ENCODE peak calls at places on chromosome 7, in nine cellular contexts. One of them, this sample, is unnamed.

GRCh38 chr7:106773228-106773627 is 91.9 kb upstream of the PIK3CG start:
- DNase-seq in fibroblast of the conjunctiva: no peak
- DNase-seq in fibroblast of lung: peak
- DNase-seq in heart left ventricle: no peak
- DNase-seq in A549: peak
- DNase-seq in NCI-H460: no peak
- DNase-seq in breast epithelium: no peak
- DNase-seq in iPS DF 19.7: no peak
- DNase-seq in T-helper 9 cell: no peak
- DNase-seq in this sample: no peak

GRCh38 chr7:104196161-104196560 is 11.7 kb downstream of the ORC5 start:
- DNase-seq in fibroblast of the conjunctiva: no peak
- DNase-seq in fibroblast of lung: no peak
- DNase-seq in heart left ventricle: no peak
- DNase-seq in A549: no peak
- DNase-seq in NCI-H460: no peak
- DNase-seq in breast epithelium: no peak
- DNase-seq in iPS DF 19.7: no peak
- DNase-seq in T-helper 9 cell: no peak
- DNase-seq in this sample: no peak

GRCh38 chr7:126079151-126079550 is 1149.5 kb upstream of the POT1 start:
- DNase-seq in fibroblast of the conjunctiva: no peak
- DNase-seq in fibroblast of lung: no peak
- DNase-seq in heart left ventricle: no peak
- DNase-seq in A549: no peak
- DNase-seq in NCI-H460: no peak
- DNase-seq in breast epithelium: no peak
- DNase-seq in iPS DF 19.7: no peak
- DNase-seq in T-helper 9 cell: no peak
- DNase-seq in this sample: no peak

GRCh38 chr7:140621326-140622035 is 19.1 kb downstream of the DENND2A start:
- DNase-seq in fibroblast of the conjunctiva: no peak
- DNase-seq in fibroblast of lung: peak
- DNase-seq in heart left ventricle: no peak
- DNase-seq in A549: no peak
- DNase-seq in NCI-H460: no peak
- DNase-seq in breast epithelium: no peak
- DNase-seq in iPS DF 19.7: no peak
- DNase-seq in T-helper 9 cell: no peak
- DNase-seq in this sample: no peak

GRCh38 chr7:113891031-113891350 is 27.8 kb downstream of the PPP1R3A start:
- DNase-seq in fibroblast of the conjunctiva: no peak
- DNase-seq in fibroblast of lung: no peak
- DNase-seq in heart left ventricle: no peak
- DNase-seq in A549: no peak
- DNase-seq in NCI-H460: no peak
- DNase-seq in breast epithelium: no peak
- DNase-seq in iPS DF 19.7: no peak
- DNase-seq in T-helper 9 cell: no peak
- DNase-seq in this sample: no peak

GRCh38 chr7:155652156-155653124 is 8.0 kb downstream of the RBM33 start:
- DNase-seq in fibroblast of the conjunctiva: no peak
- DNase-seq in fibroblast of lung: no peak
- DNase-seq in heart left ventricle: no peak
- DNase-seq in A549: no peak
- DNase-seq in NCI-H460: no peak
- DNase-seq in breast epithelium: no peak
- DNase-seq in iPS DF 19.7: no peak
- DNase-seq in T-helper 9 cell: no peak
- DNase-seq in this sample: no peak

GRCh38 chr7:155340721-155341120 is 43.0 kb downstream of the INSIG1 start:
- DNase-seq in fibroblast of the conjunctiva: no peak
- DNase-seq in fibroblast of lung: no peak
- DNase-seq in heart left ventricle: no peak
- DNase-seq in A549: no peak
- DNase-seq in NCI-H460: no peak
- DNase-seq in breast epithelium: no peak
- DNase-seq in iPS DF 19.7: no peak
- DNase-seq in T-helper 9 cell: no peak
- DNase-seq in this sample: no peak

GRCh38 chr7:21851445-21852043 is 94.2 kb downstream of the CDCA7L start:
- DNase-seq in fibroblast of the conjunctiva: no peak
- DNase-seq in fibroblast of lung: no peak
- DNase-seq in heart left ventricle: no peak
- DNase-seq in A549: no peak
- DNase-seq in NCI-H460: no peak
- DNase-seq in breast epithelium: no peak
- DNase-seq in iPS DF 19.7: no peak
- DNase-seq in T-helper 9 cell: no peak
- DNase-seq in this sample: no peak

GRCh38 chr7:65307651-65308299 is 65.9 kb upstream of the ZNF92 start:
- DNase-seq in fibroblast of the conjunctiva: peak
- DNase-seq in fibroblast of lung: peak
- DNase-seq in heart left ventricle: peak
- DNase-seq in A549: peak
- DNase-seq in NCI-H460: peak
- DNase-seq in breast epithelium: no peak
- DNase-seq in iPS DF 19.7: peak
- DNase-seq in T-helper 9 cell: peak
- DNase-seq in this sample: peak

GRCh38 chr7:5629941-5630340 is 151.5 kb downstream of the RNF216 start:
- DNase-seq in fibroblast of the conjunctiva: no peak
- DNase-seq in fibroblast of lung: peak
- DNase-seq in heart left ventricle: no peak
- DNase-seq in A549: no peak
- DNase-seq in NCI-H460: no peak
- DNase-seq in breast epithelium: no peak
- DNase-seq in iPS DF 19.7: no peak
- DNase-seq in T-helper 9 cell: peak
- DNase-seq in this sample: no peak

GRCh38 chr7:74544706-74545469 is 91.2 kb downstream of the GTF2IRD1 start:
- DNase-seq in fibroblast of the conjunctiva: peak
- DNase-seq in fibroblast of lung: peak
- DNase-seq in heart left ventricle: no peak
- DNase-seq in A549: peak
- DNase-seq in NCI-H460: peak
- DNase-seq in breast epithelium: no peak
- DNase-seq in iPS DF 19.7: peak
- DNase-seq in T-helper 9 cell: no peak
- DNase-seq in this sample: peak

GRCh38 chr7:87216701-87217508 is 2.6 kb downstream of the TMEM243 start:
- DNase-seq in fibroblast of the conjunctiva: no peak
- DNase-seq in fibroblast of lung: no peak
- DNase-seq in heart left ventricle: no peak
- DNase-seq in A549: no peak
- DNase-seq in NCI-H460: no peak
- DNase-seq in breast epithelium: no peak
- DNase-seq in iPS DF 19.7: no peak
- DNase-seq in T-helper 9 cell: no peak
- DNase-seq in this sample: no peak

GRCh38 chr7:37208528-37208927 is 240.1 kb downstream of the ELMO1 start:
- DNase-seq in fibroblast of the conjunctiva: peak
- DNase-seq in fibroblast of lung: peak
- DNase-seq in heart left ventricle: peak
- DNase-seq in A549: peak
- DNase-seq in NCI-H460: peak
- DNase-seq in breast epithelium: no peak
- DNase-seq in iPS DF 19.7: no peak
- DNase-seq in T-helper 9 cell: no peak
- DNase-seq in this sample: peak

GRCh38 chr7:116724560-116725231 is 52.7 kb downstream of the MET start:
- DNase-seq in fibroblast of the conjunctiva: no peak
- DNase-seq in fibroblast of lung: no peak
- DNase-seq in heart left ventricle: no peak
- DNase-seq in A549: no peak
- DNase-seq in NCI-H460: no peak
- DNase-seq in breast epithelium: no peak
- DNase-seq in iPS DF 19.7: no peak
- DNase-seq in T-helper 9 cell: no peak
- DNase-seq in this sample: no peak

This sample was measured in HepG2.